ENCODE peak calls at places on chromosomes 3 and 15, in nine cellular contexts. H is activated CD4-positive, alpha-beta T cell treated with anti-CD3 and anti-CD28 coated beads, Interleukin-2, amount 50 U/mL, for 4 hours; G is Panc1; N is GM19239; T is cardiac fibroblast; W is thyroid gland; B is germinal center; P is esophagus muscularis mucosa; F is right cardiac atrium. J is an unnamed sample.

GRCh38 chr3:29275309-29275708 is 5.6 kb upstream of the RBMS3 start:
- DNase-seq in N (no peak), P (no peak), H (no peak), F (peak; percentile 15), G (no peak), B (no peak), W (no peak), T (peak; percentile 61), J (no peak)

GRCh38 chr15:83559310-83559966 is 94.5 kb upstream of the ADAMTSL3 start:
- DNase-seq in W (peak; percentile 46), P (peak; percentile 89), N (peak; percentile 33), F (peak; percentile 35), B (peak; percentile 50), H (peak; percentile 18), T (peak; percentile 80), G (peak; percentile 28), J (peak; percentile 46)

GRCh38 chr15:61835476-61836106 is 224.7 kb downstream of the VPS13C start:
- DNase-seq in T (peak; percentile 71), N (peak; percentile 48), P (no peak), F (peak; percentile 61), G (peak; percentile 43), H (peak; percentile 46), W (peak; percentile 67), B (peak; percentile 67), J (peak; percentile 61)

GRCh38 chr15:52206446-52206845 is 15.3 kb upstream of the GNB5 start:
- DNase-seq in B (no peak), N (no peak), W (no peak), F (no peak), H (no peak), G (no peak), P (no peak), T (peak; percentile 13), J (no peak)

GRCh38 chr15:86040360-86041095 is 39.1 kb upstream of the AGBL1 start:
- DNase-seq in P (no peak), B (no peak), H (no peak), G (no peak), N (no peak), T (no peak), W (no peak), F (no peak), J (no peak)

GRCh38 chr15:98906712-98907083 is 100.9 kb downstream of the PGPEP1L start:
- DNase-seq in T (peak; percentile 54), P (no peak), W (peak; percentile 97), F (peak; percentile 47), G (no peak), B (no peak), N (no peak), H (no peak), J (no peak)

GRCh38 chr3:147699175-147699838 is 290.1 kb downstream of the ZIC1 start:
- DNase-seq in F (no peak), W (no peak), P (no peak), B (no peak), N (no peak), T (peak; percentile 22), G (no peak), H (no peak), J (no peak)

GRCh38 chr15:57554821-57555185 is 36.9 kb upstream of the MYZAP start:
- DNase-seq in F (no peak), W (no peak), P (no peak), T (no peak), H (no peak), B (no peak), N (no peak), G (no peak), J (no peak)

GRCh38 chr3:97497138-97497537 is 267.4 kb upstream of the ARL6 start:
- DNase-seq in B (no peak), G (no peak), P (no peak), N (no peak), H (no peak), F (no peak), W (no peak), T (no peak), J (no peak)

GRCh38 chr3:39383190-39383912 is at the start of gene SLC25A38:
- DNase-seq in T (peak; percentile 89), B (peak; percentile 90), W (peak; percentile 82), H (peak; percentile 70), F (peak; percentile 77), N (peak; percentile 63), G (peak; percentile 61), P (peak; percentile 96), J (peak; percentile 90)

GRCh38 chr3:77042892-77043291 is 3.0 kb downstream of the ROBO2 start:
- DNase-seq in H (no peak), W (no peak), G (no peak), B (no peak), P (no peak), T (no peak), N (no peak), F (no peak), J (no peak)

GRCh38 chr15:85354432-85354831 is 26.0 kb upstream of the AKAP13 start:
- DNase-seq in F (no peak), W (no peak), N (no peak), T (peak; percentile 58), B (no peak), P (no peak), H (no peak), G (no peak), J (no peak)

GRCh38 chr3:99764377-99764776 is 53.3 kb upstream of the CMSS1 start:
- DNase-seq in P (no peak), W (no peak), H (no peak), G (no peak), B (no peak), N (no peak), F (no peak), T (no peak), J (no peak)

GRCh38 chr3:66481071-66482001 is 19.5 kb downstream of the LRIG1 start:
- DNase-seq in N (no peak), P (no peak), G (no peak), B (no peak), W (no peak), T (no peak), H (no peak), F (no peak), J (peak; percentile 58)

GRCh38 chr15:55277116-55277564 is 12.5 kb downstream of the RAB27A start:
- DNase-seq in G (no peak), P (peak; percentile 55), N (no peak), F (no peak), B (no peak), T (no peak), W (no peak), H (peak; percentile 21), J (no peak)

GRCh38 chr15:74011610-74012009 is 17.1 kb downstream of the PML start:
- DNase-seq in G (no peak), P (no peak), T (peak; percentile 91), F (peak; percentile 76), B (no peak), N (no peak), W (peak; percentile 27), H (no peak), J (peak; percentile 58)